ENCODE peak calls at places on chromosome 15, in seven cellular contexts. H is IMR-90, V is SK-N-SH, E is HepG2, Q is K562, U is GM12878, B is H1. F is an unnamed sample.

GRCh38 chr15:94910166-94910565 is 678.8 kb downstream of the MCTP2 start:
- DNase-seq in H (no peak), V (no peak), E (no peak), Q (no peak), U (no peak), B (no peak), F (no peak)

GRCh38 chr15:69451951-69452701 is 492 bp upstream of the RPLP1 start:
- DNase-seq in H (peak), V (peak), E (peak), Q (peak), U (no peak), B (no peak), F (no peak)

GRCh38 chr15:47119349-47119748 is 598.0 kb upstream of the SEMA6D start:
- DNase-seq in H (no peak), V (no peak), E (no peak), Q (no peak), U (no peak), B (no peak), F (no peak)

GRCh38 chr15:26355671-26356070 is 417.2 kb downstream of the GABRB3 start:
- DNase-seq in H (no peak), V (peak), E (no peak), Q (no peak), U (no peak), B (no peak), F (no peak)

GRCh38 chr15:71707230-71708051 is 102.9 kb upstream of the NR2E3 start:
- DNase-seq in H (peak), V (peak), E (no peak), Q (no peak), U (no peak), B (no peak), F (no peak)

GRCh38 chr15:51536965-51537574 is 85.5 kb downstream of the DMXL2 start:
- DNase-seq in H (peak), V (peak), E (peak), Q (peak), U (no peak), B (no peak), F (peak)

GRCh38 chr15:68177747-68178146 is 27.4 kb downstream of the CALML4 start:
- DNase-seq in H (peak), V (no peak), E (no peak), Q (no peak), U (no peak), B (no peak), F (no peak)

GRCh38 chr15:100889359-100890058 is 9.9 kb downstream of the ALDH1A3 start:
- DNase-seq in H (peak), V (no peak), E (no peak), Q (no peak), U (no peak), B (no peak), F (no peak)

GRCh38 chr15:101170568-101171350 is 81.1 kb downstream of the CHSY1 start:
- DNase-seq in H (peak), V (no peak), E (no peak), Q (no peak), U (no peak), B (no peak), F (no peak)

GRCh38 chr15:51260262-51260661 is 78.1 kb downstream of the CYP19A1 start:
- DNase-seq in H (peak), V (peak), E (no peak), Q (no peak), U (no peak), B (no peak), F (no peak)

GRCh38 chr15:60673156-60673555 is 194.2 kb upstream of the ICE2 start:
- DNase-seq in H (no peak), V (no peak), E (no peak), Q (no peak), U (no peak), B (no peak), F (no peak)

GRCh38 chr15:45163508-45163856 is 24.3 kb downstream of the SHF start:
- DNase-seq in H (no peak), V (no peak), E (no peak), Q (no peak), U (no peak), B (no peak), F (no peak)

GRCh38 chr15:56811586-56811985 is 78.3 kb upstream of the ZNF280D start:
- DNase-seq in H (no peak), V (no peak), E (no peak), Q (no peak), U (no peak), B (no peak), F (no peak)

GRCh38 chr15:25700916-25701315 is 162.2 kb downstream of the ATP10A start:
- DNase-seq in H (no peak), V (no peak), E (no peak), Q (no peak), U (no peak), B (no peak), F (no peak)

GRCh38 chr15:45326280-45326679 is 52.1 kb downstream of the GATM start:
- DNase-seq in H (no peak), V (no peak), E (no peak), Q (no peak), U (no peak), B (no peak), F (no peak)

GRCh38 chr15:33461671-33462070 is 150.9 kb downstream of the RYR3 start:
- DNase-seq in H (no peak), V (no peak), E (no peak), Q (no peak), U (no peak), B (no peak), F (no peak)

GRCh38 chr15:89578146-89578545 is 2.9 kb downstream of the TICRR start:
- DNase-seq in H (no peak), V (no peak), E (no peak), Q (no peak), U (no peak), B (no peak), F (no peak)

GRCh38 chr15:77905301-77905920 is 172.1 kb downstream of the TBC1D2B start:
- DNase-seq in H (no peak), V (no peak), E (no peak), Q (no peak), U (no peak), B (no peak), F (no peak)

GRCh38 chr15:74514039-74514438 is 27.0 kb upstream of the ARID3B start:
- DNase-seq in H (peak), V (no peak), E (no peak), Q (no peak), U (no peak), B (no peak), F (no peak)

GRCh38 chr15:45099549-45100165 is 14.3 kb downstream of the DUOX2 start:
- DNase-seq in H (no peak), V (no peak), E (no peak), Q (no peak), U (no peak), B (no peak), F (no peak)

GRCh38 chr15:68204361-68204760 is 771 bp downstream of the CALML4 start:
- DNase-seq in H (no peak), V (no peak), E (no peak), Q (no peak), U (no peak), B (no peak), F (no peak)

GRCh38 chr15:63043391-63044076 is 987 bp downstream of the TPM1 start:
- DNase-seq in H (no peak), V (peak), E (no peak), Q (no peak), U (no peak), B (no peak), F (no peak)

GRCh38 chr15:71237456-71238188 is 122.4 kb downstream of the THSD4 start:
- DNase-seq in H (peak), V (no peak), E (peak), Q (peak), U (no peak), B (no peak), F (peak)

GRCh38 chr15:74961616-74962015 is 5.0 kb upstream of the RPP25 start:
- DNase-seq in H (no peak), V (no peak), E (no peak), Q (no peak), U (no peak), B (no peak), F (no peak)

GRCh38 chr15:77821188-77821958 is 188.7 kb upstream of the LINGO1 start:
- DNase-seq in H (peak), V (peak), E (peak), Q (peak), U (no peak), B (peak), F (peak)

GRCh38 chr15:28086175-28086703 is 12.9 kb downstream of the OCA2 start:
- DNase-seq in H (peak), V (peak), E (peak), Q (peak), U (peak), B (peak), F (peak)

GRCh38 chr15:101070502-101071273 is 151.5 kb downstream of the LRRK1 start:
- DNase-seq in H (peak), V (no peak), E (peak), Q (no peak), U (no peak), B (no peak), F (no peak)

GRCh38 chr15:33242669-33243191 is 48.2 kb upstream of the FMN1 start:
- DNase-seq in H (no peak), V (peak), E (no peak), Q (no peak), U (no peak), B (no peak), F (no peak)

GRCh38 chr15:35545316-35545824 is 595 bp downstream of the DPH6 start:
- DNase-seq in H (peak), V (peak), E (peak), Q (peak), U (peak), B (no peak), F (peak)

DNA sequence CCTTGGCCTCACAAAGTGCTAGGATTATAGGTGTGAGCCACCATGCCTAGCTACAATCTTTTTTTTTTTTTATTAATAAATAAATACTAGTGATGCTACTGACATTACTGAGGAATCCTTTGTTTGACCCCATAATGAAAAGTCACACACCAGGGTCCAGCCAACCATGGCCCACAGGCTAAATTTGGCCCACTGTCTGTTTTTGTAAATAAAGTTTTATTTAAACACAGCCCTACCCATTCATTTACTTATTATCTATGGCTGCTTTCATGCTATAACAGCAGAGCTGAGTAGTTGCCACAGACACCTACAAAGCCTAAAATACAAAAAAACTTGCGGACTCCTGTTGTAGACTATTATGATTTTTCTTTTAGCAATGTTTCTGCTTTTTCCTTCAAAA is 7.4 kb downstream of the INTS14 start:
- DNase-seq in H (no peak), V (no peak), E (no peak), Q (no peak), U (no peak), B (no peak), F (no peak)
- TF ChIP-seq RFX5 in H (no peak), V (no peak), E (no peak), Q (no peak), U (no peak), B (no peak), F (no peak)

DNA sequence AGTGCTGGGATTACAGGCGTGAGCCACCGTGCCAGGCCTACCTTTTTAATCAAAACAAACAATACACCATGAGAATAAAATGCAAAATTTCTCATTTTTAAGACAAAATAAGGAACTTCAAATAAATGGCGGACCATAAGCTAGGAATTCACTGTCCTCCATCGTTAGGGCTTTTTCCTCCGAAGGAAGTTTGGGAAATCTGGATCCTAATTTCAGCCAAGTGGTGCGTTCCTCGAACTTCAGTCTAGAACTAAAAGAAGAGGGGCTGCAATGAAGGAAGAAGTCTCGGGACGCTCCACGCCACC is 260 bp downstream of the EXD1 start:
- DNase-seq in H (no peak), V (no peak), E (no peak), Q (no peak), U (no peak), B (no peak), F (no peak)
- H3K4me3 ChIP-seq in H (peak), V (peak), E (no peak), Q (no peak), U (peak), B (peak), F (peak)

DNA sequence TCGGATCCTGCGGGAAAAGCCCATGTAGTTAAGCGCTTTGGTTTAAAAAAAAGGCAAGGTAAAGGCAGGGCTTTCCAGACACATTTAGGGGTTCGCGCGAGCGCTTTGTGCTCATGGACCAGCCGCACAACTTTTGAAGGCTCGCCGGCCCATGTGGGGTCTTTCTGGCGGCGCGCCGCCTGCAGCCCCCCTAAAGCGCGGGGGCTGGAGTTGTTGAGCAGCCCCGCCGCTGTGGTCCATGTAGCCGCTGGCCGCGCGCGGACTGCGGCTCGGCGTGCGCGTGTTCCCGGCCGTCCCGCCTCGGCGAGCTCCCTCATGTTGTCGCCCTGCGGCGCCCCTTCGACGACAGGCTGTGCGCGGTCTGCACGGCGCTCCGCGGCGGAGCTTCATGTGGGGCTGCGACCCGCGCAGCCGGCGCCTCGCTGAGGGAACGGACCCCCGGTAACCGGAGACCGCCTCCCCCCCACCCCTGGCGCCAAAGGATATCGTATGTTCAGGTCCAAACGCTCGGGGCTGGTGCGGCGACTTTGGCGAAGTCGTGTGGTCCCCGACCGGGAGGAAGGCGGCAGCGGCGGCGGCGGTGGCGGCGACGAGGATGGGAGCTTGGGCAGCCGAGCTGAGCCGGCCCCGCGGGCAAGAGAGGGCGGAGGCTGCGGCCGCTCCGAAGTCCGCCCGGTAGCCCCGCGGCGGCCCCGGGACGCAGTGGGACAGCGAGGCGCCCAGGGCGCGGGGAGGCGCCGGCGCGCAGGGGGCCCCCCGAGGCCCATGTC is 919 bp downstream of the SMAD6 start:
- DNase-seq in H (no peak), V (peak), E (no peak), Q (no peak), U (no peak), B (peak), F (no peak)
- TF ChIP-seq RFX5 in H (no peak), V (no peak), E (no peak), Q (no peak), U (no peak), B (no peak), F (no peak)

DNA sequence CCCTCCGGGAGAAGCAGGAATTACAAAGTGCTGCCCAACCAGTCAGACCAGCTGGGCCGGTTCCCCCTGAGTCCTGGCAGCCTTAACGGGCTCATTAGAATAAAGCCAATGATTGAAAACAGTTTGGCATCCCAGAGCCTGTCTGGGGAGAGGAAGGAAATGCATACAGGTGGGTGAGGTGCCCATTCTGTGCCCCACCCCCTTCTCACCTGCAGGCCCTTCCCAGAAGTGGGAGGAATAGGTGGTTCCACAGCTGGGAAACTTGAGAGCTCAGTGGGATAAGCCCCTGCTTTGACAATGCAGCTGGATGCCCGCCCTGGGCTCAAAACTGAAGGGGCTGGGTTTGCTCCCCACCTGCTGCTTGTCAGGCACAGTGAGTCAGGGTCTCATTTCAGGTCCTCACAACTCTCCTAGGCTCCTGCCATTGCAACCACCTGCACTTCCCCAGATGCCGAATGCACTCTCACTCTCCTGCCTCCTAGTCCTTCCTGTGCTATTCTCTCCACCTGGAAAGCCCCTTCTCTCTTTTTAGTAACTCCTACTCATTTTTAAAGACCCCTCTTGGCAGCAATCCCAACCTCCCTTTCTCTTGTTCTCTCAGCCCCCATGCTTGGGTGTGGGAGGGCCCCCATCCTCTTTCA is 5.5 kb upstream of the BUB1B start:
- DNase-seq in H (no peak), V (no peak), E (no peak), Q (no peak), U (no peak), B (peak), F (no peak)
- H3K4me3 ChIP-seq in H (no peak), V (no peak), E (no peak), Q (no peak), U (no peak), B (peak), F (no peak)

GRCh38 chr15:84022516-84022915 is 213.1 kb upstream of the GOLGA6L4 start:
- DNase-seq in H (no peak), V (no peak), E (no peak), Q (no peak), U (no peak), B (no peak), F (no peak)

DNA sequence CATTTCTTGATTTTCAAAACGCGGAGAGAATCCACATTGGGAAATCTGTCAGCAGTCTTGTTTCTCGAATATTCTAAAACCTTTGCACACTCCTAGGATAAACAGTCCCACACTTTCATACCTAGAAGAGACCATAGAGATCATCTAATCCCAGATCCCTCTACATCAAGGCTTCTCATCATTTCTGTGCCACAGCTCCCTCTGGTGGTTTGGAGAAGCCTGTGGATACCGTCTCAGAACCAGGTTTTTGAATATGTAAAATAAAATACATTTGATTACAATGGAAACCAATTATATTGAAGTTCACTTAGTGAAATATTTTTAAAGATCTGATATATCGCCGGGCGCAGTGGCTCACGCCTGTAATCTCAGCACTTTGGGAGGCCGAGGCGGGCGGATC is 211.9 kb upstream of the GOLGA6L4 start:
- DNase-seq in H (peak), V (peak), E (peak), Q (peak), U (no peak), B (peak), F (peak)
- TF ChIP-seq RFX5 in H (no peak), V (no peak), E (no peak), Q (no peak), U (no peak), B (no peak), F (no peak)

F was measured in A549.